ENCODE peak calls at places on chromosomes 5 and 9, in eight cellular contexts. N is mucosa of descending colon, C is small intestine, R is transverse colon, F is heart left ventricle, J is right atrium auricular region, W is kidney, K is IMR-90. D is an unnamed sample. For H3K36me3, the result is how much of the 10 kb centered on the place peaks cover.

GRCh38 chr5:169350016-169350415 is 49.1 kb upstream of the SLIT3 start:
- DNase-seq in N (no peak), C (no peak), R (no peak), F (no peak), J (no peak), W (no peak), K (peak), D (peak)

GRCh38 chr9:112361602-112362001 is 18.3 kb upstream of the HSDL2 start:
- DNase-seq in N (no peak), C (peak), R (no peak), F (no peak), J (no peak), W (no peak), K (peak), D (no peak)

GRCh38 chr5:133427121-133427777 is 185.1 kb downstream of the FSTL4 start:
- DNase-seq in N (no peak), C (no peak), R (no peak), F (no peak), J (no peak), W (no peak), K (peak), D (no peak)

GRCh38 chr5:78102498-78102897 is 192.0 kb downstream of the AP3B1 start:
- DNase-seq in N (no peak), C (no peak), R (no peak), F (no peak), J (no peak), W (no peak), K (peak), D (no peak)

GRCh38 chr9:126386088-126386487 is 59.5 kb downstream of the MVB12B start:
- DNase-seq in N (no peak), C (no peak), R (peak), F (no peak), J (peak), W (peak), K (no peak), D (no peak)

GRCh38 chr9:134624827-134625181 is 16.8 kb upstream of the COL5A1 start:
- DNase-seq in N (peak), C (no peak), R (no peak), F (no peak), J (no peak), W (no peak), K (peak), D (peak)

GRCh38 chr9:80552931-80553330 is 981.2 kb downstream of the TLE4 start:
- DNase-seq in N (no peak), C (no peak), R (peak), F (peak), J (peak), W (no peak), K (peak), D (no peak)

GRCh38 chr5:170267431-170268152 is 30.0 kb downstream of the LCP2 start:
- DNase-seq in N (peak), C (peak), R (peak), F (peak), J (peak), W (no peak), K (peak), D (peak)

GRCh38 chr5:169429044-169429443 is 128.1 kb upstream of the SLIT3 start:
- DNase-seq in N (no peak), C (no peak), R (no peak), F (peak), J (no peak), W (no peak), K (no peak), D (peak)

GRCh38 chr5:147303976-147304375 is 69.2 kb downstream of the STK32A start:
- DNase-seq in N (no peak), C (peak), R (no peak), F (no peak), J (no peak), W (no peak), K (peak), D (peak)

GRCh38 chr9:98942906-98943681 is 613 bp upstream of the COL15A1 start:
- DNase-seq in N (no peak), C (no peak), R (no peak), F (peak), J (no peak), W (no peak), K (no peak), D (no peak)

GRCh38 chr5:100841358-100842076 is 61.6 kb downstream of the ST8SIA4 start:
- DNase-seq in N (no peak), C (no peak), R (no peak), F (no peak), J (no peak), W (no peak), K (no peak), D (no peak)

DNA sequence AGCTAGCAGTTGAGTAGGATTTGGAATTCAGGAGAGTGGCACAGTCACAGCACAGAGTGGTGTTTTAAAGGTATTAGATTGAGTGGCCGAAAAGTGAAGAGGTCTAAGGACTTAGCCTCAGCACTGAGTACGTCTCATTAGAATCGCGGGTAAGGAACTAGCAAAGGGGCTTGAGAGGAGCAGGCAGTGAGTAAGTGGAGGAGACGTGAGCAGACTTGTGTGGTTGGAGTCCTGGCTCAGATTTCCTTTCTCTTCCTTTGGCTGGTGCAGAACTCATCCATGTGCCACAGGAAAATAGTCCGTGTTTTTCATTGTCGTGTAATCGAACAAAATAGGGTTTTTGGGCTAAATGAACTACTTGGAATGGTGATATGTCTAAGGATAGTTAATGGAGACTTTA is 3.4 kb downstream of the EXOSC2 start:
- DNase-seq in N (no peak), C (no peak), R (no peak), F (no peak), J (no peak), W (no peak), K (no peak), D (no peak)
- H3K36me3 ChIP-seq in N (under half), C (under half), R (under half), F (half or more), J (under half), W (under half), K (under half), D (half or more)

DNA sequence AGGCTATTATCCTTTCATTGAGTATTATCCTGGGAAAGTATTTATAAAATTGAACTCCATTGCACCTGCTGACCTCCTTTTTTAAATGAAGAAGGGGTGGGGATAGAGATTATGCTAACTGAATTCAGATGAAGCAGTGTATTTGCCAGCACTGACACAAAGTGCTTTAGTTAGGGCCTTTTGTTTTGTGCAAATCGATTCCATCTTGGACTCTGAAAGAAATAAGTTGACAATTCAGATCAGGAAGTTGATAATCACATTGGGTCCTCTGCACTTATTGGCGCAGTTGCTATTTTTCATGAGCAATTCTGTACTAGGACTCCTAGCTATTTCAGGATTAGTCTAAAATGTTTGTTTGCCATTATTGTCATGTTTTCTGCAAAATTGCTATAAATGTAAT is 101.6 kb upstream of the FSD1L start:
- DNase-seq in N (no peak), C (peak), R (no peak), F (no peak), J (no peak), W (no peak), K (no peak), D (no peak)
- H3K36me3 ChIP-seq in N (under half), C (under half), R (under half), F (under half), J (under half), W (under half), K (under half), D (under half)

GRCh38 chr5:107979900-107980299 is 309.2 kb upstream of the EFNA5 start:
- DNase-seq in N (no peak), C (no peak), R (no peak), F (no peak), J (no peak), W (no peak), K (no peak), D (no peak)

GRCh38 chr5:107982703-107983425 is 312.1 kb upstream of the EFNA5 start:
- DNase-seq in N (no peak), C (no peak), R (no peak), F (no peak), J (no peak), W (no peak), K (no peak), D (no peak)

GRCh38 chr5:107980923-107981748 is 310.4 kb upstream of the EFNA5 start:
- DNase-seq in N (no peak), C (no peak), R (no peak), F (no peak), J (no peak), W (no peak), K (peak), D (no peak)

GRCh38 chr5:107979272-107979671 is 308.5 kb upstream of the EFNA5 start:
- DNase-seq in N (no peak), C (no peak), R (no peak), F (no peak), J (no peak), W (no peak), K (peak), D (no peak)

DNA sequence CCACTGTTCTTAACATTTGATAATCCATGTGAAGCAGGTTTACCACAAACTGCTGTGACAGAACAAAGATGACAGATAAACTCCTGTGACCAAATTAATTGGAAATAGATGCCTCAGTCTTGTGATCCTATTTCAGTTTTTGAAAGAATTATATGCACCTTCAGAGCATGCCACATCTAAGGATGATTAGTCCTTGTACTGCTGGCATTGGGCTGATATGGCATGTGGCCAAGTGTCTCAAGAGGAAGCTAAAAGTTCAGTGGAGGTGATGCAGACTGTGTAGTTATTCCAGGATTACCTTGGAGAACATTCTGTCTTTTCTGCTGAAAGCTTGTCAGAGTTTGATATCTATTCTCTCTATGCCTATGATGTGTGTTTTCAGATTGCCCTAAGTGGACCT is 314.4 kb upstream of the EFNA5 start:
- DNase-seq in N (no peak), C (peak), R (peak), F (peak), J (no peak), W (no peak), K (no peak), D (peak)
- H3K36me3 ChIP-seq in N (under half), C (under half), R (under half), F (under half), J (under half), W (under half), K (under half), D (under half)

GRCh38 chr9:34254966-34255825 is 73.9 kb downstream of the KIF24 start:
- DNase-seq in N (no peak), C (no peak), R (no peak), F (peak), J (no peak), W (no peak), K (peak), D (peak)
- H3K36me3 ChIP-seq in N (under half), C (under half), R (under half), F (half or more), J (under half), W (under half), K (under half), D (under half)

GRCh38 chr5:19902316-19902934 is 85.6 kb downstream of the CDH18 start:
- DNase-seq in N (no peak), C (no peak), R (no peak), F (no peak), J (no peak), W (no peak), K (no peak), D (no peak)
- H3K36me3 ChIP-seq in N (under half), C (under half), R (under half), F (under half), J (under half), W (under half), K (under half), D (under half)

GRCh38 chr9:26928966-26929495 is 18.0 kb downstream of the PLAA start:
- DNase-seq in N (no peak), C (no peak), R (no peak), F (no peak), J (no peak), W (no peak), K (no peak), D (no peak)

GRCh38 chr9:26919698-26920097 is 27.1 kb upstream of the CAAP1 start:
- DNase-seq in N (no peak), C (no peak), R (no peak), F (no peak), J (no peak), W (no peak), K (no peak), D (no peak)

GRCh38 chr9:26925609-26926008 is 21.4 kb downstream of the PLAA start:
- DNase-seq in N (no peak), C (no peak), R (no peak), F (no peak), J (no peak), W (no peak), K (no peak), D (no peak)
- H3K36me3 ChIP-seq in N (under half), C (under half), R (under half), F (half or more), J (half or more), W (under half), K (under half), D (half or more)

GRCh38 chr9:131624636-131625241 is 79.4 kb downstream of the PRRT1B start:
- DNase-seq in N (no peak), C (no peak), R (no peak), F (peak), J (peak), W (peak), K (peak), D (no peak)

GRCh38 chr9:131625848-131626670 is 80.7 kb downstream of the PRRT1B start:
- DNase-seq in N (no peak), C (no peak), R (no peak), F (no peak), J (no peak), W (peak), K (peak), D (no peak)

GRCh38 chr9:131627326-131627845 is 82.1 kb downstream of the PRRT1B start:
- DNase-seq in N (no peak), C (no peak), R (no peak), F (no peak), J (no peak), W (peak), K (peak), D (no peak)

GRCh38 chr9:131623655-131624330 is 78.5 kb downstream of the PRRT1B start:
- DNase-seq in N (no peak), C (no peak), R (no peak), F (no peak), J (no peak), W (peak), K (no peak), D (no peak)

DNA sequence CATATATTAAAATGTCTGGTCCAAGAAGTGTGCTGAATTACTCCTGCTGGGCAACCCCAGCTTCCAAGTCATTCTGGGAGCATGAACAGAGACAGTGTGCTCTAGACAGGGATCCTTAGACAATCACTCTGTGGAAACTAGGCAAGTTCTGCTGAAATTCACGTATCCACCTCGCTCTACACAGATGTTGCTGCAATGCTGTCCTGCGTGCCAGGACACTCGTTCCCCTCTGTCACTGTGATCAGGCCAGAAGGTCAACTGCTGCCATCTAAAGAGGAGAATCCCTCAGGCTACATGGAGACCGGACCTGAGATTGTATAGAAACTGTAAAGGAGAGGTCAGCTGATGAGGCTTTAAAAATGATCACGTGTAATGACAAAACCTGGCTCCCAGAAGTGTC is 80.1 kb downstream of the PRRT1B start:
- DNase-seq in N (no peak), C (no peak), R (no peak), F (no peak), J (no peak), W (peak), K (no peak), D (no peak)
- H3K36me3 ChIP-seq in N (under half), C (under half), R (under half), F (half or more), J (under half), W (under half), K (under half), D (under half)

DNA sequence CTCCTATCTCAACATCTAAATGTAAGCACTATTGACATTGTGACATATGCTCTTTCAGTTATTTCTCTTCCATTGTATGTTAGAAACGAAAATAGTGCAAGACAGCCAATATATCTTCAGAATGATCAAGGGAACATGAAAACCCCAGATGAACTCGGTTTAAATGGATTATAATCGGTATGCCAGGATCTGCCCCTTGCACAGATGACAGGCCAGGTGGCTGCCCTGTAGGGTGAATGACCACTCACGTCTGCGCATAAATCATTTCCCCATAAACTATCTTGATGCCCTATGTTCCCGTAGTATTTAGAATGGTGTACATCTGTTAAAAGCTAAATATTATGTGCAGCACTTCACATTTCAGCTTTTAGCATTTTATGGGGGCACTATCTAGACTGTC is 69.7 kb upstream of the RANBP3L start:
- DNase-seq in N (no peak), C (no peak), R (no peak), F (no peak), J (no peak), W (no peak), K (no peak), D (no peak)
- H3K36me3 ChIP-seq in N (under half), C (under half), R (under half), F (under half), J (under half), W (under half), K (under half), D (under half)

GRCh38 chr9:124349267-124349666 is 66.0 kb downstream of the PSMB7 start:
- DNase-seq in N (no peak), C (no peak), R (no peak), F (no peak), J (no peak), W (no peak), K (no peak), D (no peak)

GRCh38 chr9:124348831-124349230 is 66.4 kb downstream of the PSMB7 start:
- DNase-seq in N (no peak), C (no peak), R (no peak), F (no peak), J (no peak), W (peak), K (no peak), D (no peak)

GRCh38 chr9:124350485-124351263 is 64.6 kb downstream of the PSMB7 start:
- DNase-seq in N (no peak), C (peak), R (no peak), F (no peak), J (no peak), W (peak), K (no peak), D (no peak)

GRCh38 chr9:124348363-124348762 is 66.9 kb downstream of the PSMB7 start:
- DNase-seq in N (no peak), C (no peak), R (no peak), F (no peak), J (no peak), W (no peak), K (no peak), D (no peak)

DNA sequence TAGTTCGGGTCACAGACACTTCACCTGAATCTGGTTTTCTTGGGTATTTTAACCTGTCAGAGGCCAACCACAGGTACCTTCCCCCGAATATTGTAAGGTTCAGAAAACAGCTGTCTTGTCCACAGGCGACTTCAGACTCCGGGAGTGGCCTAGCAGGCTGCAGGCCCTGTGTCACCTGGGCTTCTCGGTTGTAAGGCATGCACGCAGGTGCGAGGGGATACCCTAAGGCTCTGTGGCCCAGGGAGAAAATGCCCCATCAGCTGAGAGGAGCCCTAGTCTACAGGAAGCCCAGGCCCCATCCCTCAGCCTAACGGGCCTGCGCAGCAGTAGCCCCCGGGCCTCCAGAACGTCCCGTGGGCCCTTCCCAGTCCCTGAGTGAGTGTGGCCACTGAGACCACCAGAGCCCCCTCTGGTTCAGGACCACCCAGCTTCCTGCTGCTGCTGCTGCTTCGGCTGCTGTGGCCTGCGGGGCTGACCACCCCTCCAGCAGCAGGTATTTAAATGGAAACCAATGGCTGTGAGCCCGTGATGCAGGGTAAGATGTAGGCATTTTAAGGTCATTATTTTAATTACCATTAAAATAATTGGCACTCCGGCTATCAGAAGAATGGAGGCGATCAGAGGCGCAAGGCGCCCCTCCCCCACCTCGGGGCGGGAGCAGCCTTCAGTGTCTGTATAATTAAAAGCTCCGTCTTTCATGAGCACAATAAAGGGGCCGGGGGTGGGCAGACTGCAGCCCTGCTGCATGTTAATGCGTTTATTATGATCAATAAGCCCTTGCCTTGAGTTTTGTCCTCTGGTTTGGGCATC is 65.4 kb downstream of the PSMB7 start:
- DNase-seq in N (no peak), C (no peak), R (no peak), F (no peak), J (no peak), W (peak), K (no peak), D (no peak)
- H3K36me3 ChIP-seq in N (under half), C (under half), R (under half), F (half or more), J (half or more), W (under half), K (half or more), D (half or more)